ENCODE peak calls at places on chromosomes 1 and 21, in eight cellular contexts. P is neural progenitor cell; Z is fibroblast of gingiva; S is Peyer's patch; V is stimulated activated CD4-positive, alpha-beta T cell treated with anti-CD3 and anti-CD28 coated beads, Interleukin-4, amount 100 ng/mL, for 48 hours; U is HTR-8/SVneo; Q is HuH-7; I is NCI-H748 treated with DMSO at 0.1 percent for 48 hours. D is an unnamed sample.

GRCh38 chr1:170539154-170539553 is 7.2 kb downstream of the GORAB start:
- DNase-seq in Q (no peak), P (no peak), I (no peak), U (no peak), Z (no peak), S (no peak), V (no peak), D (no peak)

GRCh38 chr1:221777434-221778072 is 35.7 kb upstream of the DUSP10 start:
- DNase-seq in Z (no peak), I (no peak), U (no peak), V (peak; percentile 38), Q (no peak), S (peak; percentile 59), P (no peak), D (no peak)

GRCh38 chr21:30434033-30434631 is 4.1 kb downstream of the KRTAP13-4 start:
- DNase-seq in U (peak; percentile 6), Z (no peak), S (no peak), I (peak; percentile 1), P (peak; percentile 56), V (no peak), Q (peak; percentile 27), D (peak; percentile 47)

GRCh38 chr1:26412180-26412840 is 1.7 kb downstream of the LIN28A start:
- DNase-seq in P (peak; percentile 94), U (no peak), Q (no peak), S (no peak), I (no peak), V (no peak), Z (no peak), D (peak; percentile 75)

GRCh38 chr1:222798975-222799374 is 15.9 kb upstream of the DISP1 start:
- DNase-seq in U (no peak), Q (no peak), P (no peak), S (no peak), Z (no peak), V (no peak), I (no peak), D (no peak)

GRCh38 chr1:78658901-78659300 is 9.3 kb downstream of the IFI44 start:
- DNase-seq in Q (no peak), U (no peak), V (no peak), Z (peak; percentile 18), S (no peak), P (no peak), I (no peak), D (no peak)

GRCh38 chr1:178653091-178653490 is 72.0 kb upstream of the RALGPS2 start:
- DNase-seq in P (no peak), Q (no peak), V (no peak), U (no peak), I (no peak), Z (no peak), S (no peak), D (no peak)

GRCh38 chr1:97610748-97611147 is 310.1 kb downstream of the DPYD start:
- DNase-seq in I (no peak), S (no peak), Z (no peak), Q (no peak), V (no peak), P (no peak), U (no peak), D (no peak)

GRCh38 chr21:25428537-25428936 is 178.7 kb downstream of the MRPL39 start:
- DNase-seq in I (no peak), S (no peak), V (no peak), Q (no peak), Z (no peak), U (no peak), P (no peak), D (no peak)

GRCh38 chr1:50080904-50081586 is 27.7 kb upstream of the ELAVL4 start:
- DNase-seq in Z (no peak), V (no peak), I (peak; percentile 86), Q (peak; percentile 4), P (no peak), U (no peak), S (no peak), D (peak; percentile 8)

GRCh38 chr1:227131193-227131592 is 187.1 kb downstream of the CDC42BPA start:
- DNase-seq in Z (peak; percentile 35), I (no peak), U (peak; percentile 26), V (no peak), P (peak; percentile 17), S (no peak), Q (peak; percentile 35), D (peak; percentile 23)

GRCh38 chr1:103371234-103371633 is 154.3 kb upstream of the RNPC3 start:
- DNase-seq in I (no peak), V (no peak), S (no peak), P (no peak), U (no peak), Z (peak; percentile 34), Q (no peak), D (no peak)

GRCh38 chr1:165056914-165057313 is 299.6 kb downstream of the LMX1A start:
- DNase-seq in U (no peak), P (no peak), Q (no peak), Z (no peak), I (peak; percentile 52), V (no peak), S (no peak), D (no peak)

GRCh38 chr1:181737056-181737455 is 253.7 kb downstream of the CACNA1E start:
- DNase-seq in I (no peak), Q (no peak), Z (no peak), S (no peak), P (peak; percentile 19), U (no peak), V (no peak), D (peak; percentile 75)

GRCh38 chr1:100928128-100928527 is 32.2 kb downstream of the SLC30A7 start:
- DNase-seq in V (no peak), U (no peak), I (peak; percentile 8), P (peak; percentile 39), Q (peak; percentile 5), S (no peak), Z (no peak), D (peak; percentile 29)

GRCh38 chr1:3459051-3459908 is 4.8 kb downstream of the ARHGEF16 start:
- DNase-seq in U (no peak), I (no peak), S (no peak), Q (no peak), Z (no peak), V (no peak), P (no peak), D (no peak)

GRCh38 chr1:10328534-10328933 is 70.3 kb upstream of the PGD start:
- DNase-seq in Z (no peak), Q (no peak), V (no peak), S (no peak), U (no peak), I (no peak), P (no peak), D (no peak)

GRCh38 chr1:173161510-173162221 is 45.5 kb downstream of the TNFSF4 start:
- DNase-seq in S (no peak), Z (peak; percentile 43), V (no peak), P (no peak), U (no peak), I (no peak), Q (no peak), D (no peak)

GRCh38 chr1:115538579-115538978 is 103.2 kb upstream of the VANGL1 start:
- DNase-seq in Q (no peak), I (no peak), U (no peak), V (no peak), Z (no peak), S (no peak), P (no peak), D (no peak)

GRCh38 chr1:239884776-239885175 is 206.9 kb upstream of the FMN2 start:
- DNase-seq in V (no peak), S (no peak), I (no peak), P (no peak), Q (no peak), U (no peak), Z (no peak), D (no peak)

GRCh38 chr1:109790735-109791494 is 27.2 kb upstream of the EPS8L3 start:
- DNase-seq in U (peak; percentile 31), I (no peak), S (peak; percentile 58), P (peak; percentile 34), V (peak; percentile 79), Z (peak; percentile 67), Q (peak; percentile 54), D (peak; percentile 81)

D was measured in H7.